ENCODE peak calls at places on chromosome 11, in four cellular contexts. D is transverse colon, P is colonic mucosa, M is AG04449. A is an unnamed sample.

GRCh38 chr11:128648711-128649110 is 45.2 kb upstream of the FLI1 start:
- DNase-seq in M (no peak), P (no peak), D (no peak), A (no peak)

GRCh38 chr11:70272009-70272408 is 1.5 kb downstream of the PPFIA1 start:
- DNase-seq in P (no peak), D (no peak), M (no peak), A (no peak)

GRCh38 chr11:105588001-105588400 is 21.9 kb upstream of the GRIA4 start:
- DNase-seq in P (no peak), D (no peak), M (peak; percentile 24), A (no peak)

GRCh38 chr11:133740928-133741327 is 104.4 kb downstream of the SPATA19 start:
- DNase-seq in P (no peak), D (no peak), M (no peak), A (no peak)

GRCh38 chr11:63882555-63883242 is 34.3 kb downstream of the RCOR2 start:
- DNase-seq in M (no peak), D (no peak), P (no peak), A (no peak)

GRCh38 chr11:10784229-10785145 is 24.2 kb downstream of the EIF4G2 start:
- DNase-seq in D (no peak), P (no peak), M (no peak), A (no peak)

GRCh38 chr11:31328698-31329097 is 40.8 kb downstream of the DCDC1 start:
- DNase-seq in D (no peak), M (no peak), P (no peak), A (no peak)

GRCh38 chr11:73539506-73540084 is 58.3 kb downstream of the FAM168A start:
- DNase-seq in M (no peak), P (no peak), D (no peak), A (no peak)

GRCh38 chr11:77660947-77661346 is 23.4 kb upstream of the CLNS1A start:
- DNase-seq in M (no peak), D (no peak), P (no peak), A (no peak)

GRCh38 chr11:105151936-105152554 is 12.5 kb upstream of the CARD18 start:
- DNase-seq in M (no peak), D (no peak), P (no peak), A (no peak)

GRCh38 chr11:78080818-78081495 is 1.3 kb upstream of the NDUFC2 start:
- DNase-seq in P (no peak), D (no peak), M (no peak), A (no peak)

GRCh38 chr11:130188585-130189347 is 29.2 kb downstream of the ST14 start:
- DNase-seq in M (no peak), D (no peak), P (no peak), A (no peak)

GRCh38 chr11:18384157-18384641 is 10.2 kb upstream of the LDHA start:
- DNase-seq in M (peak; percentile 65), D (peak; percentile 85), P (peak; percentile 87), A (no peak)

GRCh38 chr11:134207538-134208239 is 16.1 kb downstream of the NCAPD3 start:
- DNase-seq in M (no peak), D (peak; percentile 47), P (peak; percentile 44), A (no peak)

GRCh38 chr11:62984451-62984991 is at the start of gene SLC22A6:
- DNase-seq in M (no peak), D (no peak), P (no peak), A (no peak)

GRCh38 chr11:77871855-77872254 is 50.9 kb downstream of the AAMDC start:
- DNase-seq in M (no peak), P (no peak), D (no peak), A (no peak)

GRCh38 chr11:7605544-7605943 is 67.8 kb downstream of the CYB5R2 start:
- DNase-seq in D (no peak), M (no peak), P (no peak), A (no peak)

GRCh38 chr11:130047141-130047540 is 22.6 kb upstream of the APLP2 start:
- DNase-seq in D (no peak), M (no peak), P (no peak), A (no peak)

GRCh38 chr11:58957922-58958321 is 18.6 kb downstream of the GLYATL1 start:
- DNase-seq in D (no peak), M (no peak), P (no peak), A (no peak)

GRCh38 chr11:119666463-119667131 is 62.4 kb downstream of the NECTIN1 start:
- DNase-seq in P (peak; percentile 81), M (no peak), D (peak; percentile 79), A (peak; percentile 83)

GRCh38 chr11:1287928-1288327 is 21.5 kb downstream of the TOLLIP start:
- DNase-seq in D (no peak), P (no peak), M (no peak), A (no peak)

GRCh38 chr11:13448876-13449275 is 14.1 kb downstream of the BTBD10 start:
- DNase-seq in D (no peak), P (no peak), M (no peak), A (no peak)

GRCh38 chr11:79438631-79439429 is 2.0 kb downstream of the TENM4 start:
- DNase-seq in P (peak; percentile 21), D (peak; percentile 18), M (no peak), A (no peak)

GRCh38 chr11:2599561-2600189 is 100.1 kb downstream of the KCNQ1OT1 start:
- DNase-seq in P (no peak), D (no peak), M (no peak), A (no peak)

GRCh38 chr11:108871152-108871551 is 206.3 kb downstream of the DDX10 start:
- DNase-seq in M (no peak), D (no peak), P (no peak), A (no peak)

GRCh38 chr11:74520927-74521665 is 27.6 kb upstream of the LIPT2 start:
- DNase-seq in D (no peak), P (no peak), M (no peak), A (no peak)

GRCh38 chr11:134489728-134490127 is 77.7 kb upstream of the B3GAT1 start:
- DNase-seq in D (no peak), M (no peak), P (no peak), A (no peak)

GRCh38 chr11:13277719-13278619 is at the start of gene BMAL1:
- DNase-seq in P (peak; percentile 76), D (peak; percentile 69), M (no peak), A (no peak)

GRCh38 chr11:131195801-131196517 is 174.5 kb upstream of the NTM start:
- DNase-seq in M (no peak), P (peak; percentile 44), D (peak; percentile 61), A (no peak)

GRCh38 chr11:129331871-129332274 is 43.8 kb upstream of the BARX2 start:
- DNase-seq in P (peak; percentile 94), M (peak; percentile 12), D (peak; percentile 88), A (peak; percentile 78)

GRCh38 chr11:31254411-31254810 is 115.1 kb downstream of the DCDC1 start:
- DNase-seq in M (no peak), P (no peak), D (no peak), A (no peak)

GRCh38 chr11:36400768-36401455 is 104.8 kb downstream of the PRR5L start:
- DNase-seq in M (no peak), D (no peak), P (no peak), A (no peak)

GRCh38 chr11:132496341-132496740 is 1036.0 kb downstream of the OPCML start:
- DNase-seq in D (no peak), M (no peak), P (no peak), A (no peak)

GRCh38 chr11:75474240-75474639 is 41.2 kb upstream of the KLHL35 start:
- DNase-seq in P (no peak), D (no peak), M (no peak), A (no peak)

GRCh38 chr11:130403301-130403804 is 25.1 kb downstream of the ADAMTS8 start:
- DNase-seq in D (peak; percentile 44), P (no peak), M (peak; percentile 49), A (no peak)

GRCh38 chr11:43686207-43686606 is 5.7 kb downstream of the HSD17B12 start:
- DNase-seq in D (no peak), P (no peak), M (no peak), A (no peak)

GRCh38 chr11:43689167-43689566 is 8.6 kb downstream of the HSD17B12 start:
- DNase-seq in M (no peak), P (no peak), D (no peak), A (no peak)

GRCh38 chr11:43681543-43681942 is 1.0 kb downstream of the HSD17B12 start:
- DNase-seq in D (no peak), M (no peak), P (no peak), A (no peak)

GRCh38 chr11:43687120-43687791 is 6.7 kb downstream of the HSD17B12 start:
- DNase-seq in P (peak; percentile 21), M (no peak), D (no peak), A (no peak)

GRCh38 chr11:43685483-43685882 is 4.9 kb downstream of the HSD17B12 start:
- DNase-seq in M (no peak), P (no peak), D (no peak), A (no peak)
- TF ChIP-seq CTCF in M (no peak), P (no peak), D (no peak), A (peak; percentile 51)

DNA sequence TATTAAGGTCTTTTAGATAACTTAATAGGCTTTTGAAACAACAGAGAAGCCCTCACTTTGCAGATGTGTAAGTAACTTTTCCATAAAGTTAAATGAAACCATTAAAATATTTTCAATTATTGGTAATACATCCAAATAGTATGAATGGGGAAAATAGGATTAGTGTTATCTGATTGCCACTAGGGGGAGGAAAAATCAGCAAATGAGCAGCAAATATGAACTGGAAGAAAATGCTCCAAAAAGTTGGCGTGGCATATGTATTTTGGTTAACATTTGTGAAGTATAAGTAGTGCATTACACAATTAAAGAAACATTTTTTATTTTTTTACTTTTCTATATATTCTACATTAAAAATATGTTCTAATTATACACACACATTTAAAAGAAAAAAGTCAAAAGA is 259.8 kb upstream of the ANO5 start:
- DNase-seq in M (no peak), P (no peak), D (no peak), A (no peak)
- TF ChIP-seq CTCF in M (no peak), P (no peak), D (no peak), A (peak; percentile 79)

GRCh38 chr11:116731097-116731761 is 41.6 kb downstream of the BUD13 start:
- DNase-seq in D (no peak), P (no peak), M (no peak), A (no peak)
- TF ChIP-seq CTCF in D (no peak), P (no peak), M (no peak), A (no peak)

GRCh38 chr11:61752117-61752924 is at the start of gene MYRF:
- DNase-seq in P (peak; percentile 65), D (peak; percentile 75), M (no peak), A (peak; percentile 84)
- TF ChIP-seq CTCF in P (peak; percentile 9), D (peak; percentile 12), M (peak; percentile 75), A (peak; percentile 67)

GRCh38 chr11:85171648-85172257 is 455.4 kb downstream of the DLG2 start:
- DNase-seq in M (no peak), P (no peak), D (no peak), A (no peak)
- TF ChIP-seq CTCF in M (no peak), P (no peak), D (no peak), A (no peak)

GRCh38 chr11:118310271-118310670 is 5.7 kb downstream of the CD3E start:
- DNase-seq in P (no peak), D (no peak), M (no peak), A (no peak)
- TF ChIP-seq CTCF in P (no peak), D (no peak), M (no peak), A (no peak)